ENCODE peak calls at places on chromosomes 11 and 22, in eight cellular contexts. D is stimulated activated CD8-positive, alpha-beta memory T cell treated with anti-CD3 and anti-CD28 coated beads, Interleukin-15, amount 100 ng/mL, for 24 hours; X is NCI-H2029; N is stimulated activated CD4-positive, alpha-beta T cell treated with anti-CD3 and anti-CD28 coated beads, Interleukin-12 subunit alpha, Interleukin-12 subunit beta, amount 100 ng/mL, for 24 hours; H is hippocampal formation; Z is hepatic stellate cell; M is NCI-H1436; L is left ventricle myocardium inferior. Q is an unnamed sample.

GRCh38 chr11:47512701-47513100 is 40.2 kb downstream of the CELF1 start:
- DNase-seq in N (no peak), M (no peak), Z (no peak), L (no peak), D (no peak), X (no peak), H (no peak), Q (no peak)

GRCh38 chr11:47578524-47579460 is at the start of the genes KBTBD4 and NDUFS3:
- DNase-seq in M (peak; percentile 87), L (peak; percentile 88), D (peak; percentile 87), X (peak; percentile 81), H (peak; percentile 88), N (peak; percentile 85), Z (peak; percentile 89), Q (peak; percentile 90)

GRCh38 chr11:125872138-125872491 is 15.4 kb upstream of the HYLS1 start:
- DNase-seq in H (no peak), Z (no peak), L (no peak), M (no peak), N (no peak), D (no peak), X (no peak), Q (no peak)

GRCh38 chr11:115939726-115940421 is 435.7 kb upstream of the CADM1 start:
- DNase-seq in Z (no peak), D (no peak), X (peak; percentile 36), L (no peak), M (peak; percentile 72), H (no peak), N (no peak), Q (no peak)

GRCh38 chr11:61082161-61082870 is 20.0 kb upstream of the CD5 start:
- DNase-seq in X (no peak), N (no peak), L (no peak), Z (no peak), D (no peak), H (no peak), M (no peak), Q (no peak)

GRCh38 chr22:42939941-42940653 is 74.9 kb downstream of the PACSIN2 start:
- DNase-seq in M (no peak), Z (peak; percentile 77), X (peak; percentile 78), D (no peak), H (no peak), L (no peak), N (no peak), Q (peak; percentile 69)

GRCh38 chr11:45917286-45917622 is 423 bp downstream of the PEX16 start:
- DNase-seq in N (no peak), D (no peak), M (no peak), L (no peak), Z (no peak), H (no peak), X (no peak), Q (no peak)

GRCh38 chr11:44404736-44405395 is 94.9 kb upstream of the ALX4 start:
- DNase-seq in X (no peak), L (no peak), H (no peak), Z (no peak), D (no peak), N (no peak), M (no peak), Q (no peak)

GRCh38 chr11:47511927-47512326 is 41.0 kb downstream of the CELF1 start:
- DNase-seq in L (no peak), M (no peak), D (no peak), X (no peak), H (no peak), N (no peak), Z (no peak), Q (no peak)

GRCh38 chr11:119607726-119608125 is 121.3 kb downstream of the NECTIN1 start:
- DNase-seq in N (no peak), L (no peak), M (peak; percentile 62), H (peak; percentile 56), D (no peak), Z (no peak), X (no peak), Q (no peak)

GRCh38 chr11:70050243-70050642 is 27.9 kb upstream of the ANO1 start:
- DNase-seq in M (no peak), H (no peak), D (no peak), L (no peak), N (no peak), X (no peak), Z (no peak), Q (no peak)

GRCh38 chr22:43274595-43275240 is 68.5 kb downstream of the SCUBE1 start:
- DNase-seq in H (no peak), X (no peak), M (no peak), L (no peak), D (no peak), Z (no peak), N (no peak), Q (no peak)

GRCh38 chr11:68014157-68014965 is 4.2 kb downstream of the ALDH3B1 start:
- DNase-seq in D (no peak), Z (peak; percentile 69), L (no peak), M (no peak), X (peak; percentile 62), H (no peak), N (no peak), Q (peak; percentile 79)

GRCh38 chr11:66861774-66862558 is 5.1 kb downstream of the LRFN4 start:
- DNase-seq in Z (no peak), H (no peak), L (no peak), D (no peak), X (no peak), M (no peak), N (no peak), Q (no peak)

GRCh38 chr11:65577756-65578109 is 1.9 kb downstream of the EHBP1L1 start:
- DNase-seq in H (no peak), N (no peak), M (no peak), D (no peak), L (no peak), X (no peak), Z (no peak), Q (no peak)

GRCh38 chr22:19226428-19226827 is 47.9 kb upstream of the SLC25A1 start:
- DNase-seq in Z (no peak), H (no peak), L (no peak), N (no peak), M (no peak), D (no peak), X (no peak), Q (no peak)

GRCh38 chr11:30342736-30343166 is 19.8 kb downstream of the ARL14EP start:
- DNase-seq in X (no peak), Z (no peak), N (no peak), M (no peak), D (no peak), L (no peak), H (no peak), Q (no peak)

GRCh38 chr22:32661737-32662586 is 139.5 kb upstream of the TIMP3 start:
- DNase-seq in Z (peak; percentile 54), N (no peak), D (no peak), M (no peak), L (no peak), H (no peak), X (no peak), Q (peak; percentile 80)

GRCh38 chr11:109619498-109619897 is 197.5 kb downstream of the C11orf87 start:
- DNase-seq in D (no peak), L (no peak), M (no peak), N (no peak), X (no peak), H (no peak), Z (no peak), Q (no peak)

GRCh38 chr11:64285885-64286800 is 495 bp downstream of the GPR137 start:
- DNase-seq in Z (no peak), L (no peak), D (no peak), H (no peak), M (no peak), N (no peak), X (peak; percentile 54), Q (no peak)

GRCh38 chr11:93059074-93059957 is 89.9 kb downstream of the MTNR1B start:
- DNase-seq in X (no peak), Z (no peak), D (no peak), N (no peak), M (no peak), L (no peak), H (no peak), Q (peak; percentile 76)